ENCODE peak calls at places on chromosomes 5 and 9, in ten cellular contexts. One of them, this sample, is unnamed.

GRCh38 chr5:115977988-115978387 is 15.7 kb downstream of the LVRN start:
- DNase-seq in tibial artery: no peak
- DNase-seq in posterior cingulate gyrus: no peak
- DNase-seq in KG1: no peak
- DNase-seq in non-pigmented ciliary epithelial cell: peak; percentile 73
- DNase-seq in central memory CD4-positive, alpha-beta T cell: no peak
- DNase-seq in naive thymus-derived CD4-positive, alpha-beta T cell: no peak
- DNase-seq in RPMI7951: peak; percentile 52
- DNase-seq in T follicular helper cell: no peak
- DNase-seq in CD4-positive, alpha-beta T cell: no peak
- DNase-seq in this sample: no peak

GRCh38 chr9:4346111-4346510 is 46.2 kb upstream of the GLIS3 start:
- DNase-seq in KG1: no peak
- DNase-seq in RPMI7951: no peak
- DNase-seq in central memory CD4-positive, alpha-beta T cell: no peak
- DNase-seq in tibial artery: no peak
- DNase-seq in naive thymus-derived CD4-positive, alpha-beta T cell: no peak
- DNase-seq in posterior cingulate gyrus: no peak
- DNase-seq in non-pigmented ciliary epithelial cell: no peak
- DNase-seq in CD4-positive, alpha-beta T cell: no peak
- DNase-seq in T follicular helper cell: no peak
- DNase-seq in this sample: no peak

GRCh38 chr5:36730537-36731216 is 124.3 kb downstream of the SLC1A3 start:
- DNase-seq in RPMI7951: no peak
- DNase-seq in central memory CD4-positive, alpha-beta T cell: no peak
- DNase-seq in posterior cingulate gyrus: no peak
- DNase-seq in tibial artery: no peak
- DNase-seq in T follicular helper cell: no peak
- DNase-seq in non-pigmented ciliary epithelial cell: no peak
- DNase-seq in KG1: no peak
- DNase-seq in naive thymus-derived CD4-positive, alpha-beta T cell: no peak
- DNase-seq in CD4-positive, alpha-beta T cell: no peak
- DNase-seq in this sample: no peak

GRCh38 chr9:69079186-69079585 is 43.6 kb downstream of the FXN start:
- DNase-seq in T follicular helper cell: no peak
- DNase-seq in naive thymus-derived CD4-positive, alpha-beta T cell: no peak
- DNase-seq in KG1: no peak
- DNase-seq in central memory CD4-positive, alpha-beta T cell: no peak
- DNase-seq in CD4-positive, alpha-beta T cell: no peak
- DNase-seq in RPMI7951: no peak
- DNase-seq in posterior cingulate gyrus: no peak
- DNase-seq in tibial artery: no peak
- DNase-seq in non-pigmented ciliary epithelial cell: no peak
- DNase-seq in this sample: no peak

GRCh38 chr9:36961568-36962360 is 72.3 kb downstream of the PAX5 start:
- DNase-seq in tibial artery: peak; percentile 51
- DNase-seq in non-pigmented ciliary epithelial cell: no peak
- DNase-seq in CD4-positive, alpha-beta T cell: no peak
- DNase-seq in T follicular helper cell: no peak
- DNase-seq in naive thymus-derived CD4-positive, alpha-beta T cell: no peak
- DNase-seq in RPMI7951: no peak
- DNase-seq in posterior cingulate gyrus: no peak
- DNase-seq in KG1: no peak
- DNase-seq in central memory CD4-positive, alpha-beta T cell: no peak
- DNase-seq in this sample: no peak

GRCh38 chr5:89211836-89212235 is 328.9 kb upstream of the MEF2C start:
- DNase-seq in T follicular helper cell: no peak
- DNase-seq in posterior cingulate gyrus: no peak
- DNase-seq in KG1: no peak
- DNase-seq in RPMI7951: peak; percentile 78
- DNase-seq in tibial artery: no peak
- DNase-seq in CD4-positive, alpha-beta T cell: no peak
- DNase-seq in non-pigmented ciliary epithelial cell: peak; percentile 82
- DNase-seq in central memory CD4-positive, alpha-beta T cell: no peak
- DNase-seq in naive thymus-derived CD4-positive, alpha-beta T cell: no peak
- DNase-seq in this sample: no peak

GRCh38 chr9:132590318-132591182 is 8.1 kb downstream of the BARHL1 start:
- DNase-seq in T follicular helper cell: no peak
- DNase-seq in naive thymus-derived CD4-positive, alpha-beta T cell: no peak
- DNase-seq in non-pigmented ciliary epithelial cell: no peak
- DNase-seq in CD4-positive, alpha-beta T cell: no peak
- DNase-seq in posterior cingulate gyrus: no peak
- DNase-seq in KG1: no peak
- DNase-seq in central memory CD4-positive, alpha-beta T cell: no peak
- DNase-seq in tibial artery: no peak
- DNase-seq in RPMI7951: no peak
- DNase-seq in this sample: no peak

GRCh38 chr5:43780586-43780985 is 177.6 kb downstream of the NNT start:
- DNase-seq in RPMI7951: peak; percentile 16
- DNase-seq in T follicular helper cell: no peak
- DNase-seq in posterior cingulate gyrus: no peak
- DNase-seq in tibial artery: no peak
- DNase-seq in naive thymus-derived CD4-positive, alpha-beta T cell: no peak
- DNase-seq in KG1: no peak
- DNase-seq in CD4-positive, alpha-beta T cell: no peak
- DNase-seq in non-pigmented ciliary epithelial cell: no peak
- DNase-seq in central memory CD4-positive, alpha-beta T cell: no peak
- DNase-seq in this sample: no peak

GRCh38 chr5:139635606-139636206 is 12.4 kb upstream of the CXXC5 start:
- DNase-seq in central memory CD4-positive, alpha-beta T cell: no peak
- DNase-seq in KG1: no peak
- DNase-seq in CD4-positive, alpha-beta T cell: no peak
- DNase-seq in tibial artery: peak; percentile 88
- DNase-seq in posterior cingulate gyrus: no peak
- DNase-seq in RPMI7951: peak; percentile 96
- DNase-seq in non-pigmented ciliary epithelial cell: no peak
- DNase-seq in naive thymus-derived CD4-positive, alpha-beta T cell: no peak
- DNase-seq in T follicular helper cell: no peak
- DNase-seq in this sample: no peak

GRCh38 chr9:114098021-114098659 is 952 bp downstream of the KIF12 start:
- DNase-seq in CD4-positive, alpha-beta T cell: no peak
- DNase-seq in central memory CD4-positive, alpha-beta T cell: no peak
- DNase-seq in KG1: no peak
- DNase-seq in naive thymus-derived CD4-positive, alpha-beta T cell: peak; percentile 4
- DNase-seq in posterior cingulate gyrus: no peak
- DNase-seq in non-pigmented ciliary epithelial cell: no peak
- DNase-seq in T follicular helper cell: no peak
- DNase-seq in RPMI7951: no peak
- DNase-seq in tibial artery: peak; percentile 62
- DNase-seq in this sample: no peak

This sample was measured in activated T-helper 9 cell treated with anti-CD3 and anti-CD28 coated beads, Interleukin-2, amount 50 U/mL, for 16 hours.